ENCODE peak calls at places on chromosomes 13 and 19, in five cellular contexts. G is breast epithelium, P is transverse colon, V is stomach, I is uterus. R is an unnamed sample. For H3K4me1 and H3K36me3, the result is how much of the 10 kb centered on the place peaks cover.

GRCh38 chr13:46367622-46368327 is 19.3 kb downstream of the RUBCNL start:
- DNase-seq in G (no peak), P (no peak), V (no peak), I (no peak), R (no peak)

GRCh38 chr19:6010107-6010506 is 32.2 kb upstream of the RANBP3 start:
- DNase-seq in G (no peak), P (no peak), V (no peak), I (no peak), R (no peak)

GRCh38 chr19:29662604-29663404 is 2.5 kb upstream of the PLEKHF1 start:
- DNase-seq in G (peak), P (peak), V (peak), I (peak), R (peak)

GRCh38 chr19:14168993-14169392 is 32.6 kb upstream of the ASF1B start:
- DNase-seq in G (no peak), P (no peak), V (no peak), I (no peak), R (no peak)

GRCh38 chr19:47247308-47247990 is 8.9 kb upstream of the CCDC9 start:
- DNase-seq in G (peak), P (peak), V (peak), I (peak), R (peak)

GRCh38 chr13:21999666-22000065 is 328.8 kb downstream of the FGF9 start:
- DNase-seq in G (no peak), P (no peak), V (no peak), I (no peak), R (no peak)

GRCh38 chr13:89628567-89628966 is 1718.9 kb upstream of the MIR17HG start:
- DNase-seq in G (no peak), P (no peak), V (no peak), I (no peak), R (no peak)

GRCh38 chr19:15195987-15196682 is 4.7 kb downstream of the NOTCH3 start:
- DNase-seq in G (peak), P (peak), V (peak), I (no peak), R (peak)

GRCh38 chr19:42965204-42965603 is 28.2 kb upstream of the PSG7 start:
- DNase-seq in G (no peak), P (no peak), V (no peak), I (no peak), R (no peak)

GRCh38 chr19:17757125-17757524 is 5.8 kb downstream of the FCHO1 start:
- DNase-seq in G (peak), P (peak), V (peak), I (peak), R (peak)

GRCh38 chr19:43639507-43640423 is at the start of gene CADM4:
- DNase-seq in G (peak), P (peak), V (peak), I (peak), R (peak)

GRCh38 chr19:17680235-17680722 is 7.9 kb downstream of the UNC13A start:
- DNase-seq in G (no peak), P (peak), V (peak), I (peak), R (peak)

GRCh38 chr13:108006619-108007018 is 208.7 kb downstream of the LIG4 start:
- DNase-seq in G (no peak), P (no peak), V (no peak), I (no peak), R (no peak)

GRCh38 chr19:48999481-49000325 is 6.0 kb downstream of the RUVBL2 start:
- DNase-seq in G (no peak), P (peak), V (peak), I (no peak), R (peak)

GRCh38 chr19:55383789-55384575 is at the start of gene TMEM238:
- DNase-seq in G (no peak), P (peak), V (peak), I (peak), R (peak)

GRCh38 chr19:44796701-44797115 is 12.2 kb upstream of the BCAM start:
- DNase-seq in G (peak), P (no peak), V (peak), I (no peak), R (peak)

GRCh38 chr19:54418030-54418929 is 3.0 kb downstream of the TTYH1 start:
- DNase-seq in G (no peak), P (no peak), V (no peak), I (no peak), R (no peak)

DNA sequence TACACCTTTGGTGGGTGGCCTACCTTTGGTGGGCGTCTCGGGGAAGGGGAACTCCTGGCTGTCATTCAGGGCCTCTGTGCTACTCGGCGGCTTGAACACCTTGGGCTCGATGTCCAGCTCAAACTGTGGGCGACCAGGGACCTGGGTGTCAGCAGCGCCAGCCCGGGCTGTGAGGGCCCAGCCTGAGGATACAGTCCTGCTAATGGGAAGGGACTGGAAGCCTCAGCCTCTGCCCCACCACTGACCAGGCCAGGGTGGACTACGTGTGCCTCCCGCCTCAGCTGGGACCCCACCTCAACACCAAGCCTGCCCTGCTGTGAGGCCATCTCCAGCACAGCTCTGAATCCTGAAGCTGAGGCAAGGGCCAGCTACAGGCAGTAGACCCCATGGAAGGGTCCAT is 7.7 kb downstream of the TMEM259 start:
- DNase-seq in G (no peak), P (no peak), V (no peak), I (no peak), R (no peak)
- TF ChIP-seq POLR2A in G (no peak), P (no peak), V (no peak), I (no peak), R (no peak)

GRCh38 chr19:39341720-39342604 is at the start of gene SAMD4B:
- DNase-seq in G (peak), P (peak), V (peak), I (peak), R (peak)
- H3K4me1 ChIP-seq in G (under half), P (under half), V (half or more), I (under half), R (under half)

GRCh38 chr13:70795484-70795883 is 687.2 kb upstream of the KLHL1 start:
- DNase-seq in G (no peak), P (no peak), V (no peak), I (no peak), R (no peak)
- H3K36me3 ChIP-seq in G (under half), P (under half), V (under half), I (under half), R (under half)

GRCh38 chr13:29849731-29850212 is 645 bp downstream of the UBL3 start:
- DNase-seq in G (peak), P (peak), V (peak), I (peak), R (peak)
- TF ChIP-seq POLR2A in G (no peak), P (no peak), V (no peak), I (no peak), R (no peak)

DNA sequence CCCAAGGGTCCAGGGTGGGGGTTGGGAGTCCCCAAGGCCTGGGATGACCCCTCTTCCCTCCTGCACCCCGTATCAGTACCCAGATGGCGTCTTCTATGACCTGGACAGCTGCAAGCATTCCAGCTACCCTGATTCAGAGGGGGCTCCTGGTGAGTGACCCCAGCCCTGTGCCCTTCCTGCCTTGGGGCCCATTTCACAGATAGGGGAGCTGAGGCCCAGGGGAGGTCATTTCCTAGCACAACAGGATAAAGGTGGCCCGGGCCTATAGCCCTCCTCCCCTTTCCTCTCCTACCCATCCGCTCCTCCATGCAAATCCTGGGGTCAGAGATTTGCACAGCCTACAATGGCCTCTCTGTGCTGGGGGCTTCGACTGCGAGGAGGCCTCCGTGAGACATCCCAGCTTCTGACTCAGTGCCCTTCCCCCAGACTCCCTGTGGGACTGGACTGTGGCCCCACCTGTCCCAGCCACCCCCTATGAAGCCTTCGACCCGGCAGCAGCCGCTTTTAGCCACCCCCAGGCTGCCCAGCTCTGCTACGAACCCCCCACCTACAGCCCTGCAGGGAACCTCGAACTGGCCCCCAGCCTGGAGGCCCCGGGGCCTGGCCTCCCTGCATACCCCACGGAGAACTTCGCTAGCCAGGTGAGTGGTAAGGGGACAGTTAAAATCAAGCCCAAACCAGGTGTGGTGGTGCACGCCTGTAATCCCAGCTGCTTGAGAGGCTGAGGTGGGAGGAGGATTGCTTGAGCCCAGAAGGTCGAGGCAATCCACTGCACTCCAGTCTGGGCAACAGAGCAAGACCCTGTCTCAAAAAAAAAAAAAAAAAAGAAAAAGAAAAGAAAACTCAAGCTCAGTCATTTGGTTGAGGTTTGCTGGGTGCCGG is 3.9 kb downstream of the SPIB start:
- DNase-seq in G (no peak), P (no peak), V (no peak), I (no peak), R (no peak)
- H3K4me1 ChIP-seq in G (under half), P (under half), V (under half), I (under half), R (under half)

DNA sequence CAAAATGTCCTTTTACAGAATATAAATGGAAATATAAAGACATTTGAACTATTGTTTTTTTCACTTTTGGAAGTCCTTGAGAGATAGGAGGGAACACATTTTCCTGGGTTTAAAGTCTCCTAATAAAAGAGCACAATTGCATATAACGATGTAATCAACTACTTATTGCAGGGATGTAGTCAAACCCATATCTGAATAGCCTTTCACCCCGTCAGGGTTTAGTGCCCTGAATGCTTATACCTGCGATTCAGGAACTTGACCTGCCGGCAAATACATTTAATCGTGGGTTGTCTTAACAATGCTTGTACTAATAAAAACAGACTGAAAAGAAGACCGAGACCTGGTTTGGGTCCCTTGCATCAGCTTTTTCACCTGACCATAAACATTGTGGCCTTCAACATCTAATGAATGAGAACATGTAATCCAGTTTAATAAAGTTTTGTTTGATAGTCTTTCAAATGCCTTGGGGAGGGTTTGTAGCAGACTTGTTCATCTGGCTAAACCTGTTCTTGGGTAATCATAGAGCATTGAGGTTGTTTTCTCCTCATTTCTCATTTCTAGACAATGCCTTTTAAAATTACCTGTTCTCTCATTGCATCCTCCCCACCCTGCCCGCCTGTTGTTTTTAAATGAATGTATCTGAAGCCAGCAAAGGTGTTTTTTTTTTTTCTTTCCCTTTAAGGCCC is 7.0 kb downstream of the KLF5 start:
- DNase-seq in G (no peak), P (peak), V (no peak), I (no peak), R (peak)
- H3K36me3 ChIP-seq in G (under half), P (under half), V (under half), I (under half), R (under half)

GRCh38 chr19:1474011-1474764 is 4.8 kb downstream of the C19orf25 start:
- DNase-seq in G (no peak), P (no peak), V (no peak), I (no peak), R (no peak)
- TF ChIP-seq POLR2A in G (no peak), P (no peak), V (no peak), I (no peak), R (no peak)

GRCh38 chr19:41864374-41864773 is 4.3 kb downstream of the RPS19 start:
- DNase-seq in G (no peak), P (no peak), V (no peak), I (no peak), R (no peak)
- H3K4me1 ChIP-seq in G (under half), P (under half), V (half or more), I (under half), R (half or more)

DNA sequence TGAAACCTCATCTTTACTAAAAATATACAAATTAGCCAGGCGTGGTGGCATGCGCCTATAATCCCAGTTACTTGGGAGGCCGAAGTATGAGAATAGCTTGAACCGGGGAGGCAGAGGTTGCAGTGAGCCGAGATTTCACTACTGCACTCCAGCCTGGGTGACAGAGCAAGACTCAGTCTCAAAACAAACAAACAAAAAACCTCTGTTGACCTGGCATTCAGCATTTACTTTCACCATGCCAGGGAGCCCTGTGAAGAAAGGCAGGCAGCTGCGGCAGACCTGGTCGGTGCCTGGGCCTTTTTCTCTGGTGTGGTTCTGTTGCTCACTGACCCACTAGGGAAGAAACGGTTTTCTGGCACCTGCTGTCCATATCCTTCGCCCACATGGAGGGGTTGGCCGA is 49.8 kb downstream of the DNM2 start:
- DNase-seq in G (no peak), P (no peak), V (no peak), I (no peak), R (no peak)
- H3K36me3 ChIP-seq in G (under half), P (under half), V (under half), I (under half), R (under half)

R was measured in body of pancreas.